ENCODE peak calls at places on chromosomes 5 and 9, in five cellular contexts. One of them, this sample, is unnamed. For H3K36me3, the result is how much of the 10 kb centered on the place peaks cover.

GRCh38 chr9:15306068-15306756 is 804 bp downstream of the TTC39B start:
- DNase-seq in brain microvascular endothelial cell: peak
- DNase-seq in neural progenitor cell: peak
- DNase-seq in aorta: peak
- DNase-seq in fibroblast of lung: peak
- DNase-seq in this sample: peak

GRCh38 chr9:137049544-137050449 is 3.8 kb upstream of the NPDC1 start:
- DNase-seq in brain microvascular endothelial cell: no peak
- DNase-seq in neural progenitor cell: peak
- DNase-seq in aorta: no peak
- DNase-seq in fibroblast of lung: peak
- DNase-seq in this sample: peak

GRCh38 chr9:4228606-4229005 is 71.3 kb downstream of the GLIS3 start:
- DNase-seq in brain microvascular endothelial cell: peak
- DNase-seq in neural progenitor cell: no peak
- DNase-seq in aorta: no peak
- DNase-seq in fibroblast of lung: peak
- DNase-seq in this sample: peak

GRCh38 chr5:113922343-113922742 is 408.8 kb downstream of the YTHDC2 start:
- DNase-seq in brain microvascular endothelial cell: no peak
- DNase-seq in neural progenitor cell: no peak
- DNase-seq in aorta: no peak
- DNase-seq in fibroblast of lung: no peak
- DNase-seq in this sample: no peak

GRCh38 chr5:133229931-133230664 is 178.3 kb downstream of the HSPA4 start:
- DNase-seq in brain microvascular endothelial cell: no peak
- DNase-seq in neural progenitor cell: no peak
- DNase-seq in aorta: no peak
- DNase-seq in fibroblast of lung: peak
- DNase-seq in this sample: no peak

GRCh38 chr5:158484246-158484645 is 615.5 kb downstream of the EBF1 start:
- DNase-seq in brain microvascular endothelial cell: no peak
- DNase-seq in neural progenitor cell: no peak
- DNase-seq in aorta: no peak
- DNase-seq in fibroblast of lung: no peak
- DNase-seq in this sample: no peak

GRCh38 chr5:87277279-87277835 is 9.7 kb downstream of the RASA1 start:
- DNase-seq in brain microvascular endothelial cell: no peak
- DNase-seq in neural progenitor cell: no peak
- DNase-seq in aorta: no peak
- DNase-seq in fibroblast of lung: peak
- DNase-seq in this sample: no peak

GRCh38 chr9:114372971-114373591 is 14.7 kb downstream of the AKNA start:
- DNase-seq in brain microvascular endothelial cell: no peak
- DNase-seq in neural progenitor cell: no peak
- DNase-seq in aorta: peak
- DNase-seq in fibroblast of lung: no peak
- DNase-seq in this sample: peak

GRCh38 chr9:71766663-71767062 is 1.6 kb downstream of the CEMIP2 start:
- DNase-seq in brain microvascular endothelial cell: no peak
- DNase-seq in neural progenitor cell: no peak
- DNase-seq in aorta: no peak
- DNase-seq in fibroblast of lung: no peak
- DNase-seq in this sample: peak

GRCh38 chr5:133460172-133460758 is 152.1 kb downstream of the FSTL4 start:
- DNase-seq in brain microvascular endothelial cell: no peak
- DNase-seq in neural progenitor cell: peak
- DNase-seq in aorta: no peak
- DNase-seq in fibroblast of lung: no peak
- DNase-seq in this sample: no peak

GRCh38 chr5:142151436-142152382 is 43.1 kb downstream of the NDFIP1 start:
- DNase-seq in brain microvascular endothelial cell: peak
- DNase-seq in neural progenitor cell: peak
- DNase-seq in aorta: no peak
- DNase-seq in fibroblast of lung: peak
- DNase-seq in this sample: peak

GRCh38 chr5:9716838-9717281 is 86.7 kb upstream of the TAS2R1 start:
- DNase-seq in brain microvascular endothelial cell: peak
- DNase-seq in neural progenitor cell: no peak
- DNase-seq in aorta: no peak
- DNase-seq in fibroblast of lung: peak
- DNase-seq in this sample: no peak
- H3K4me3 ChIP-seq in brain microvascular endothelial cell: no peak
- H3K4me3 ChIP-seq in neural progenitor cell: no peak
- H3K4me3 ChIP-seq in aorta: no peak
- H3K4me3 ChIP-seq in fibroblast of lung: peak
- H3K4me3 ChIP-seq in this sample: no peak

GRCh38 chr5:140242099-140242498 is 60.8 kb downstream of the PFDN1 start:
- DNase-seq in brain microvascular endothelial cell: no peak
- DNase-seq in neural progenitor cell: no peak
- DNase-seq in aorta: no peak
- DNase-seq in fibroblast of lung: no peak
- DNase-seq in this sample: no peak

GRCh38 chr5:140245354-140245753 is 57.5 kb downstream of the PFDN1 start:
- DNase-seq in brain microvascular endothelial cell: no peak
- DNase-seq in neural progenitor cell: no peak
- DNase-seq in aorta: no peak
- DNase-seq in fibroblast of lung: no peak
- DNase-seq in this sample: peak

GRCh38 chr5:140242890-140243585 is 59.9 kb downstream of the PFDN1 start:
- DNase-seq in brain microvascular endothelial cell: no peak
- DNase-seq in neural progenitor cell: no peak
- DNase-seq in aorta: no peak
- DNase-seq in fibroblast of lung: no peak
- DNase-seq in this sample: no peak

GRCh38 chr5:140244525-140245025 is 58.3 kb downstream of the PFDN1 start:
- DNase-seq in brain microvascular endothelial cell: peak
- DNase-seq in neural progenitor cell: peak
- DNase-seq in aorta: peak
- DNase-seq in fibroblast of lung: peak
- DNase-seq in this sample: peak

GRCh38 chr5:140243855-140244254 is 59.0 kb downstream of the PFDN1 start:
- DNase-seq in brain microvascular endothelial cell: no peak
- DNase-seq in neural progenitor cell: no peak
- DNase-seq in aorta: no peak
- DNase-seq in fibroblast of lung: no peak
- DNase-seq in this sample: no peak
- H3K27ac ChIP-seq in brain microvascular endothelial cell: no peak
- H3K27ac ChIP-seq in neural progenitor cell: no peak
- H3K27ac ChIP-seq in aorta: no peak
- H3K27ac ChIP-seq in fibroblast of lung: no peak
- H3K27ac ChIP-seq in this sample: no peak

GRCh38 chr5:10400834-10401233 is 40.8 kb upstream of the ROPN1L start:
- DNase-seq in brain microvascular endothelial cell: no peak
- DNase-seq in neural progenitor cell: no peak
- DNase-seq in aorta: no peak
- DNase-seq in fibroblast of lung: no peak
- DNase-seq in this sample: no peak
- H3K36me3 ChIP-seq in brain microvascular endothelial cell: under half
- H3K36me3 ChIP-seq in neural progenitor cell: under half
- H3K36me3 ChIP-seq in aorta: under half
- H3K36me3 ChIP-seq in fibroblast of lung: under half
- H3K36me3 ChIP-seq in this sample: half or more

GRCh38 chr5:175282611-175283225 is 161.3 kb downstream of the DRD1 start:
- DNase-seq in brain microvascular endothelial cell: no peak
- DNase-seq in neural progenitor cell: no peak
- DNase-seq in aorta: no peak
- DNase-seq in fibroblast of lung: peak
- DNase-seq in this sample: no peak

GRCh38 chr5:175279506-175279905 is 164.5 kb downstream of the DRD1 start:
- DNase-seq in brain microvascular endothelial cell: no peak
- DNase-seq in neural progenitor cell: no peak
- DNase-seq in aorta: no peak
- DNase-seq in fibroblast of lung: no peak
- DNase-seq in this sample: no peak

GRCh38 chr5:175281257-175281656 is 162.7 kb downstream of the DRD1 start:
- DNase-seq in brain microvascular endothelial cell: no peak
- DNase-seq in neural progenitor cell: no peak
- DNase-seq in aorta: no peak
- DNase-seq in fibroblast of lung: no peak
- DNase-seq in this sample: no peak

GRCh38 chr5:175284806-175285205 is 159.2 kb downstream of the DRD1 start:
- DNase-seq in brain microvascular endothelial cell: no peak
- DNase-seq in neural progenitor cell: no peak
- DNase-seq in aorta: no peak
- DNase-seq in fibroblast of lung: no peak
- DNase-seq in this sample: no peak

GRCh38 chr5:175281714-175282113 is 162.3 kb downstream of the DRD1 start:
- DNase-seq in brain microvascular endothelial cell: no peak
- DNase-seq in neural progenitor cell: no peak
- DNase-seq in aorta: no peak
- DNase-seq in fibroblast of lung: no peak
- DNase-seq in this sample: no peak
- H3K4me3 ChIP-seq in brain microvascular endothelial cell: no peak
- H3K4me3 ChIP-seq in neural progenitor cell: no peak
- H3K4me3 ChIP-seq in aorta: no peak
- H3K4me3 ChIP-seq in fibroblast of lung: no peak
- H3K4me3 ChIP-seq in this sample: no peak